ENCODE peak calls at places on chromosomes 11 and 22, in six cellular contexts. W is right atrium auricular region, B is stomach, E is cardiac muscle cell, H is left ventricle myocardium inferior, S is GM23248. K is an unnamed sample.

GRCh38 chr11:97336064-97336463 is 946.3 kb downstream of the JRKL start:
- DNase-seq in W (no peak), B (no peak), E (no peak), H (no peak), S (no peak), K (no peak)

GRCh38 chr22:38416621-38417251 is 38.3 kb downstream of the KCNJ4 start:
- DNase-seq in W (no peak), B (peak; percentile 19), E (no peak), H (no peak), S (no peak), K (no peak)

GRCh38 chr11:93741882-93742226 is 382 bp downstream of the C11orf54 start:
- DNase-seq in W (no peak), B (peak; percentile 69), E (peak; percentile 59), H (no peak), S (peak; percentile 74), K (no peak)

GRCh38 chr11:2549080-2549479 is 104.3 kb downstream of the KCNQ1 start:
- DNase-seq in W (no peak), B (no peak), E (no peak), H (no peak), S (no peak), K (no peak)

GRCh38 chr11:8691601-8692000 is 9.0 kb downstream of the RPL27A start:
- DNase-seq in W (no peak), B (no peak), E (no peak), H (no peak), S (no peak), K (no peak)

GRCh38 chr11:45205978-45206377 is 59.5 kb downstream of the PRDM11 start:
- DNase-seq in W (no peak), B (no peak), E (no peak), H (no peak), S (no peak), K (no peak)

GRCh38 chr22:37174964-37175363 is 13.1 kb downstream of the C1QTNF6 start:
- DNase-seq in W (no peak), B (no peak), E (no peak), H (no peak), S (no peak), K (no peak)

GRCh38 chr11:9851366-9851765 is 187.5 kb downstream of the SWAP70 start:
- DNase-seq in W (no peak), B (no peak), E (peak; percentile 82), H (no peak), S (peak; percentile 91), K (no peak)

GRCh38 chr11:14451825-14452224 is 47.8 kb downstream of the COPB1 start:
- DNase-seq in W (no peak), B (no peak), E (no peak), H (no peak), S (no peak), K (no peak)

DNA sequence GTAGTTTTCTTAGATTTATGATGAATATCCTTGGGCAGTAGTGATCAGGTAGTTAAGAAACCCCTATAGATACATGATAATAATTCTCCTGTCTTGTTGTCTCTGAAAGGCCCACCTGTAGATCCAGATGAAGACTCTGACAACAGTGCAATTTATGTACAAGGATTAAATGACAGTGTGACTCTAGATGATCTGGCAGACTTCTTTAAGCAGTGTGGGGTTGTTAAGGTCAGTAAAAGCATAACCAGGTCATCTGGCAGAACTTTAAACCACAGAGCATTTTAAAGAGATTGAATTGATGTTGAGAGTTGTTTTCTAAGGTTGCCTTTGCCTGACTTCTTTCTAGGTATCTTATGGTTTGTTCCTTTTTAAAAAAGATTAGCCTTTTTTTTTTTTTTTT is 14.1 kb upstream of the GAS2L1 start:
- DNase-seq in W (no peak), B (no peak), E (no peak), H (no peak), S (no peak), K (no peak)
- H3K36me3 ChIP-seq in W (peaks cover 100% of the 10 kb centered on the region), B (peaks cover 100% of the 10 kb centered on the region), E (peaks cover 96% of the 10 kb centered on the region), H (peaks cover 100% of the 10 kb centered on the region), S (peaks cover 100% of the 10 kb centered on the region), K (peaks cover 64% of the 10 kb centered on the region)

GRCh38 chr11:68354181-68354872 is 41.9 kb downstream of the LRP5 start:
- DNase-seq in W (peak; percentile 91), B (peak; percentile 94), E (peak; percentile 97), H (peak; percentile 87), S (peak; percentile 97), K (peak; percentile 94)
- H3K27ac ChIP-seq in W (peak overlapping the region; percentile 76), B (peak overlapping the region; percentile 79), E (peak overlapping the region; percentile 14), H (peak overlapping the region; percentile 92), S (peak overlapping the region; percentile 82), K (peak overlapping the region; percentile 93)

DNA sequence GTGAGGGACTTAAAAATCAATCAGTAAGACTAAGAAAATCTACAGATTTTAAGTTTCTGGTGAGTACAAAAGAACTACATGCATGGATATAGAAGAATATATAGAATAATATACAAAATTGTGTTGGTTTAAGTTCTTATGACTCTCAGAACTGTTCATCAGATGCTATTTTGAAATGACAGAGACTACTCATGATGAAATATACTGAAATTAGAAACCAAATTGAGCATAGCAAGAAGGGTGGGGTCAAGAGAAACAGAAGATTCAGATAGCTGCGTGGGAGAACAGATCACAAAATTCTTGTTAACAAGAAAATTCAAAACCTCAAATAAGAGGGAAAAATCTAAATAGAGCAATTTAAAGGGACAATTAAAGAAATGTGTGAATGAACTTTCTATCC is 2125.3 kb upstream of the RAG2 start:
- DNase-seq in W (no peak), B (no peak), E (no peak), H (no peak), S (no peak), K (no peak)
- H3K36me3 ChIP-seq in W (no peaks in the 10 kb centered on the region), B (no peaks in the 10 kb centered on the region), E (no peaks in the 10 kb centered on the region), H (no peaks in the 10 kb centered on the region), S (no peaks in the 10 kb centered on the region), K (no peaks in the 10 kb centered on the region)

DNA sequence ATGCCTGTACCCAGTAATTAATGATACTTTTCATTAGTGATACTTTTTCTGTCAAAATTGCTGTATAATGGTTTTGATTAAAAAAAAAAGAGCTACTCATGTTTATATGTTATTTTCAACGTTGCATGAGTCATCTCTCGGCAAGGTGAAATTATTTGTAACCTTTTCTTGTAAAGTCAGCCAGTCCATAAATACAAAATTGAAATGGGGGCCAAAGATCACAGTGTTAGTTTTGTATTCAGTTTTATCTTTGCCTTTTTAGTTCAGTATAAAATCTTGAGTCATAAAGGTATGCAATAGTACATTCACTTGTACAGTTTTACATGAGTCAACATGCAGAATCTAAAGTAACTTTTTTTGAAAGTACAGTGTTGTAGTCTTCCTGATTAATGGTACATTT is 4.3 kb downstream of the ARHGEF12 start:
- DNase-seq in W (no peak), B (no peak), E (no peak), H (no peak), S (peak; percentile 44), K (no peak)
- H3K27ac ChIP-seq in W (peak overlapping the region; percentile 97), B (no peak overlapping the region), E (peak overlapping the region; percentile 77), H (peak overlapping the region; percentile 98), S (peak overlapping the region; percentile 17), K (peak overlapping the region; percentile 99)

DNA sequence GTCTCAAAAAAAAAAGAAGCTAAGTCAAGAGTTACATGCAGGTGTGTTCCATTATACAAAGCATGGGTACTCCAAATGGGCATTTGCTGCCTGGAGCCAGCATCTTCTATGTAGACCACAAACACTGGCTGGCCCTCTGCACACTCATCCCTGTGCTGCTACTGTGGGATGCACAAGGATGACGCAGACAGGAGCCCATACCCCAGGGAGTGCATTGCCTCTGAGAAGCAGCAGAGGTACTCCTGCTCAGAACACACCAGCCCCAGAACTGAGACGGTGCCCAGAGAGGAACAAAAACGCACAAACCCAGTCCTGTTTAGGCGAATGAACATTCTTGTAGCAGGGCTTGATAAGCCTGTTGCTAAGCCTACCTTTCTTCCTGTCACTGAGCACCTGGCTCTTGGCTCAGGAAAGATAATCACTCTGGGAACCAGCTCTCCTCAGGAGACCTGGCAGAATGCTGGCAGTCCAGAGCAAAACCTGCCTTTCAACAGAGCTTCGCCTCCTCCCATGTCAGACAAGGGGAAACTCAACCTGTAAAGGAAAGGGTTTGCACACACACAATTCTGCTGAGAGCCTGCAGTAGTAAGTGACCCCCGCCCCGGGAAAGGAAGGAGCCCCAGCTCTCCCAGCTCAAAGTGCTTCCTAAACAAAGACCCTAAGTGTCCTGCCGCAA is 145.8 kb downstream of the TENM4 start:
- DNase-seq in W (no peak), B (peak; percentile 29), E (no peak), H (no peak), S (no peak), K (no peak)
- H3K36me3 ChIP-seq in W (no peaks in the 10 kb centered on the region), B (no peaks in the 10 kb centered on the region), E (no peaks in the 10 kb centered on the region), H (no peaks in the 10 kb centered on the region), S (no peaks in the 10 kb centered on the region), K (no peaks in the 10 kb centered on the region)

GRCh38 chr22:33921576-33922181 is 1.4 kb upstream of the LARGE1 start:
- DNase-seq in W (peak; percentile 71), B (peak; percentile 64), E (peak; percentile 60), H (peak; percentile 68), S (peak; percentile 76), K (peak; percentile 92)
- H3K27ac ChIP-seq in W (peak overlapping the region; percentile 82), B (peak overlapping the region; percentile 78), E (peak overlapping the region; percentile 48), H (peak overlapping the region; percentile 92), S (peak overlapping the region; percentile 44), K (peak overlapping the region; percentile 91)

GRCh38 chr22:46674367-46674781 is 54.2 kb downstream of the GRAMD4 start:
- DNase-seq in W (no peak), B (peak; percentile 60), E (no peak), H (peak; percentile 66), S (no peak), K (no peak)
- H3K36me3 ChIP-seq in W (peaks cover 47% of the 10 kb centered on the region), B (peaks cover 94% of the 10 kb centered on the region), E (no peaks in the 10 kb centered on the region), H (peaks cover 54% of the 10 kb centered on the region), S (no peaks in the 10 kb centered on the region), K (peaks cover 79% of the 10 kb centered on the region)